ENCODE peak calls at places on chromosome 18, in five cellular contexts. W is HepG2, D is K562, Y is SK-N-SH, H is H1. P is an unnamed sample.

GRCh38 chr18:75183973-75184372 is 25.0 kb downstream of the PTGR3 start:
- DNase-seq in W (no peak), D (no peak), Y (no peak), H (no peak), P (no peak)

GRCh38 chr18:79680891-79681339 is 1.3 kb downstream of the CTDP1 start:
- DNase-seq in W (no peak), D (no peak), Y (no peak), H (no peak), P (no peak)

GRCh38 chr18:3449702-3450357 is at the start of gene TGIF1:
- DNase-seq in W (peak), D (peak), Y (peak), H (no peak), P (no peak)

GRCh38 chr18:48997985-48998831 is 47.4 kb upstream of the SMAD7 start:
- DNase-seq in W (peak), D (peak), Y (peak), H (peak), P (no peak)

GRCh38 chr18:13366977-13367892 is 148.7 kb downstream of the LDLRAD4 start:
- DNase-seq in W (no peak), D (no peak), Y (no peak), H (no peak), P (no peak)

GRCh38 chr18:33557706-33558105 is 20.3 kb upstream of the ASXL3 start:
- DNase-seq in W (no peak), D (no peak), Y (no peak), H (no peak), P (no peak)

GRCh38 chr18:70221156-70221910 is 15.8 kb upstream of the RTTN start:
- DNase-seq in W (no peak), D (no peak), Y (no peak), H (no peak), P (no peak)

GRCh38 chr18:48767090-48767670 is 183.6 kb downstream of the SMAD7 start:
- DNase-seq in W (no peak), D (no peak), Y (peak), H (no peak), P (no peak)

GRCh38 chr18:49018961-49019445 is 68.2 kb upstream of the SMAD7 start:
- DNase-seq in W (no peak), D (no peak), Y (peak), H (no peak), P (no peak)

GRCh38 chr18:37179384-37179783 is 350.5 kb downstream of the KIAA1328 start:
- DNase-seq in W (no peak), D (no peak), Y (peak), H (no peak), P (no peak)

GRCh38 chr18:45103319-45104070 is 422.8 kb downstream of the SETBP1 start:
- DNase-seq in W (no peak), D (no peak), Y (no peak), H (no peak), P (peak)
- TF ChIP-seq CHD2 in W (no peak), D (no peak), Y (no peak), H (no peak), P (peak)

GRCh38 chr18:46677609-46678470 is 20.8 kb upstream of the LOXHD1 start:
- DNase-seq in W (no peak), D (no peak), Y (peak), H (no peak), P (no peak)
- TF ChIP-seq YY1 in W (no peak), D (no peak), Y (no peak), H (no peak), P (no peak)

GRCh38 chr18:41644466-41644865 is 310.6 kb upstream of the PIK3C3 start:
- DNase-seq in W (no peak), D (no peak), Y (no peak), H (no peak), P (no peak)
- TF ChIP-seq CHD2 in W (no peak), D (no peak), Y (no peak), H (no peak), P (no peak)

GRCh38 chr18:59067873-59068272 is 71.8 kb upstream of the SEC11C start:
- DNase-seq in W (no peak), D (no peak), Y (peak), H (no peak), P (no peak)

GRCh38 chr18:59063300-59063895 is 76.3 kb upstream of the SEC11C start:
- DNase-seq in W (no peak), D (no peak), Y (no peak), H (no peak), P (peak)

GRCh38 chr18:59063912-59064311 is 75.8 kb upstream of the SEC11C start:
- DNase-seq in W (no peak), D (no peak), Y (no peak), H (no peak), P (no peak)

GRCh38 chr18:59068672-59069071 is 71.0 kb upstream of the SEC11C start:
- DNase-seq in W (no peak), D (no peak), Y (no peak), H (no peak), P (no peak)

GRCh38 chr18:59065684-59066083 is 74.0 kb upstream of the SEC11C start:
- DNase-seq in W (no peak), D (no peak), Y (no peak), H (no peak), P (no peak)
- TF ChIP-seq YY1 in W (no peak), D (no peak), Y (no peak), H (no peak), P (no peak)

GRCh38 chr18:44802508-44802907 is 121.8 kb downstream of the SETBP1 start:
- DNase-seq in W (no peak), D (no peak), Y (no peak), H (no peak), P (no peak)
- TF ChIP-seq CHD2 in W (no peak), D (no peak), Y (no peak), H (no peak), P (no peak)

GRCh38 chr18:54112356-54112755 is 112.1 kb downstream of the MBD2 start:
- DNase-seq in W (no peak), D (no peak), Y (no peak), H (no peak), P (no peak)

DNA sequence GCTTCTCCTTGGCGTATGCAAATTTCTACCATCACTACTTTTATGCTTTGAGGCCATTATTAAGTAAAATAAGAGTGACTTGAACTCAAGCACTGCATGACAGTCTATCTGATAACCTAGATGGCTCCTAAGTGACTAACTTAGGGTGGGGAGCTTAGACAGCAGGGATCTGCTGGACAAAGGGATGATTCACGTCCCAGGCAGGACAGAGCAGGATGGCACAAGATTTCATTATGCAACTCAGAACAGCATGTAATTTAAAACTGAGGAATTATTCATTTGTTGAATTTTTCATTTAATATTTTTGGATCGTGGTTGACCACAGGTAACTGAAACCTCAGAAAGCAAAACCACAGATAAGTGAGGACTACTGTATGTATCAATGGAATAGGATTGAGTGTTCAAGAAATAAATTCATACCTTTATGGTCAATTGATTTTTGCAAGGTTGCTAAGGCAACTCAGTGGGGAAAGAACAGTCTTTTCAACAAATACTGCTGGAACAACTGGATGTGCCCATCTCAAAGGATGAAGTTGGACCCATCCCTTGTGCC is 115.3 kb downstream of the MBD2 start:
- DNase-seq in W (no peak), D (no peak), Y (no peak), H (no peak), P (no peak)
- TF ChIP-seq YY1 in W (no peak), D (no peak), Y (no peak), H (no peak), P (no peak)

DNA sequence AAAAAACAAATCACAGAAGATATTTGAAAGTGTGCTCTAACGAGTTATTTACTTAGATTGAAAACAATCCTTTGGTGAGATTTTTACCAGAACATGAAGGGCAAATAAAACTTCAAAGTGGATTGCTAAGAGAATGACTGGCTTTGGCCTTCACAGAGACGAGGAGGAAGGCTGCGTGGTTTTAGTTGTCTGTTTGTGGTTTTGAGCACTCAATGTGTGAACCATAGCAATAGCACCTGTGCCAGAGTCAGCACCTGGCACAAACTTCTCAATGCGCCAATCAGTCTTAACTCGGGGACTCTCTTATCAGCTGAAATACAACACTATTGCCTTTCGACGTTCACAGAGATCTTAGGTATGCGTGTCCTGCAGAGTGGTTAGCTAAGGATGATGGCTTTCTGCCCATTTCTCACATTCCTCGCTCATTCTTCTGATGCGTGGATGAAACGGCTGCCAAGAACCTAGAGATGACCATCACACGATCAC is 70.0 kb downstream of the MBP start:
- DNase-seq in W (no peak), D (no peak), Y (no peak), H (no peak), P (peak)
- TF ChIP-seq CHD2 in W (no peak), D (no peak), Y (no peak), H (no peak), P (no peak)

GRCh38 chr18:23069481-23069880 is 65.8 kb upstream of the CABLES1 start:
- DNase-seq in W (no peak), D (no peak), Y (no peak), H (no peak), P (no peak)

GRCh38 chr18:23072079-23072478 is 63.2 kb upstream of the CABLES1 start:
- DNase-seq in W (no peak), D (no peak), Y (no peak), H (no peak), P (no peak)

GRCh38 chr18:23073996-23074606 is 61.2 kb upstream of the CABLES1 start:
- DNase-seq in W (no peak), D (no peak), Y (no peak), H (no peak), P (no peak)

GRCh38 chr18:23068692-23069305 is 66.5 kb upstream of the CABLES1 start:
- DNase-seq in W (no peak), D (no peak), Y (no peak), H (no peak), P (no peak)

GRCh38 chr18:23071285-23071684 is 64.0 kb upstream of the CABLES1 start:
- DNase-seq in W (no peak), D (no peak), Y (no peak), H (no peak), P (peak)
- TF ChIP-seq YY1 in W (no peak), D (no peak), Y (no peak), H (no peak), P (no peak)

GRCh38 chr18:73316513-73316912 is 448.7 kb upstream of the NETO1 start:
- DNase-seq in W (no peak), D (no peak), Y (no peak), H (no peak), P (no peak)
- TF ChIP-seq CHD2 in W (no peak), D (no peak), Y (no peak), H (no peak), P (no peak)

GRCh38 chr18:76803814-76804213 is 18.5 kb upstream of the ZNF236 start:
- DNase-seq in W (peak), D (peak), Y (peak), H (no peak), P (peak)
- TF ChIP-seq YY1 in W (no peak), D (no peak), Y (no peak), H (peak), P (peak)

P was measured in GM12878.